ENCODE peak calls at places on chromosomes 1 and 21, in six cellular contexts. N, K, Q, X, A and J are unnamed samples.

GRCh38 chr1:184052750-184053149 is 1.2 kb downstream of the TSEN15 start:
- DNase-seq in N (no peak), X (no peak), Q (no peak), K (no peak), A (no peak), J (no peak)

GRCh38 chr1:30324251-30325084 is 398.9 kb downstream of the MATN1 start:
- DNase-seq in X (no peak), A (no peak), N (no peak), K (no peak), Q (no peak), J (no peak)

GRCh38 chr1:38029725-38030511 is 16.7 kb downstream of the POU3F1 start:
- DNase-seq in N (peak), K (peak), Q (no peak), A (no peak), X (no peak), J (no peak)

GRCh38 chr1:84206416-84206815 is 62.3 kb downstream of the PRKACB start:
- DNase-seq in A (no peak), X (no peak), N (no peak), K (no peak), Q (no peak), J (no peak)

GRCh38 chr1:45620588-45621500 is 3.0 kb downstream of the CCDC17 start:
- DNase-seq in K (peak), X (no peak), Q (no peak), N (no peak), A (no peak), J (peak)

GRCh38 chr1:100614570-100614969 is 76.6 kb downstream of the GPR88 start:
- DNase-seq in X (no peak), K (no peak), A (no peak), N (no peak), Q (no peak), J (no peak)

GRCh38 chr1:243730499-243731150 is 119.4 kb downstream of the AKT3 start:
- DNase-seq in A (no peak), X (no peak), Q (peak), K (no peak), N (peak), J (no peak)

GRCh38 chr1:87980494-87980893 is 651.8 kb downstream of the LMO4 start:
- DNase-seq in A (no peak), K (no peak), N (peak), X (no peak), Q (no peak), J (no peak)

GRCh38 chr1:180184041-180184440 is 29.4 kb downstream of the QSOX1 start:
- DNase-seq in X (no peak), N (no peak), Q (no peak), K (no peak), A (no peak), J (no peak)

GRCh38 chr1:173868266-173869107 is at the start of gene ZBTB37:
- DNase-seq in Q (peak), N (peak), X (peak), K (peak), A (peak), J (peak)

GRCh38 chr1:154353460-154353904 is 28.2 kb downstream of the ATP8B2 start:
- DNase-seq in A (peak), N (peak), Q (no peak), X (no peak), K (peak), J (no peak)

GRCh38 chr1:94772840-94773239 is 47.3 kb upstream of the SLC44A3 start:
- DNase-seq in Q (no peak), A (no peak), X (no peak), K (no peak), N (no peak), J (no peak)

GRCh38 chr1:174953657-174954435 is 45.9 kb upstream of the CACYBP start:
- DNase-seq in X (peak), N (peak), A (no peak), Q (no peak), K (no peak), J (no peak)

GRCh38 chr21:30336596-30336995 is 898 bp downstream of the KRTAP27-1 start:
- DNase-seq in N (no peak), K (no peak), A (no peak), X (no peak), Q (no peak), J (no peak)

GRCh38 chr1:201096977-201097856 is 15.0 kb downstream of the CACNA1S start:
- DNase-seq in A (no peak), Q (no peak), K (no peak), X (no peak), N (no peak), J (no peak)

GRCh38 chr1:8823295-8823664 is 5.8 kb upstream of the RERE start:
- DNase-seq in N (no peak), A (no peak), X (no peak), K (no peak), Q (no peak), J (no peak)

GRCh38 chr21:46254208-46254975 is 25.8 kb upstream of the LSS start:
- DNase-seq in K (peak), A (no peak), Q (no peak), N (no peak), X (no peak), J (no peak)

GRCh38 chr1:9145021-9145668 is 16.2 kb upstream of the GPR157 start:
- DNase-seq in Q (no peak), N (no peak), X (no peak), K (peak), A (no peak), J (no peak)

GRCh38 chr1:108925920-108926319 is 37.4 kb downstream of the CLCC1 start:
- DNase-seq in A (no peak), X (no peak), N (no peak), K (no peak), Q (no peak), J (no peak)

GRCh38 chr1:67749844-67750689 is 65.1 kb downstream of the GADD45A start:
- DNase-seq in Q (no peak), K (no peak), A (peak), X (no peak), N (peak), J (peak)

GRCh38 chr1:201171063-201172036 is 17.1 kb upstream of the TMEM9 start:
- DNase-seq in A (peak), K (peak), X (peak), N (peak), Q (no peak), J (peak)

GRCh38 chr1:204706838-204707509 is 21.4 kb upstream of the LRRN2 start:
- DNase-seq in X (no peak), K (no peak), A (peak), N (no peak), Q (no peak), J (peak)

GRCh38 chr1:81775510-81775909 is 25.2 kb upstream of the ADGRL2 start:
- DNase-seq in A (no peak), N (no peak), K (no peak), Q (no peak), X (no peak), J (no peak)

GRCh38 chr1:162023547-162024501 is at the start of gene OLFML2B:
- DNase-seq in N (peak), X (no peak), Q (no peak), A (peak), K (peak), J (peak)

GRCh38 chr1:82920418-82921248 is 1078.3 kb downstream of the TTLL7 start:
- DNase-seq in X (no peak), K (no peak), Q (no peak), A (no peak), N (no peak), J (no peak)

GRCh38 chr21:39137248-39138186 is 45.7 kb downstream of the PSMG1 start:
- DNase-seq in X (no peak), Q (no peak), N (no peak), A (peak), K (no peak), J (peak)

GRCh38 chr1:173405758-173406344 is 71.3 kb upstream of the PRDX6 start:
- DNase-seq in Q (no peak), N (no peak), X (no peak), K (no peak), A (no peak), J (no peak)

GRCh38 chr1:213138391-213138790 is 87.3 kb downstream of the RPS6KC1 start:
- DNase-seq in K (no peak), X (peak), N (no peak), A (no peak), Q (no peak), J (no peak)

GRCh38 chr1:925532-926421 is 2.1 kb downstream of the SAMD11 start:
- DNase-seq in X (no peak), N (no peak), Q (no peak), K (no peak), A (no peak), J (peak)

GRCh38 chr1:151892190-151892589 is 17.1 kb downstream of the THEM4 start:
- DNase-seq in Q (no peak), K (no peak), A (no peak), X (no peak), N (no peak), J (no peak)

GRCh38 chr21:35048183-35048601 is 910 bp downstream of the RUNX1 start:
- DNase-seq in Q (no peak), N (no peak), K (no peak), A (peak), X (no peak), J (no peak)

GRCh38 chr1:50424045-50424939 is 1.0 kb upstream of the DMRTA2 start:
- DNase-seq in A (peak), Q (no peak), N (no peak), X (no peak), K (peak), J (peak)

GRCh38 chr1:209748620-209749019 is 7.2 kb upstream of the TRAF3IP3 start:
- DNase-seq in A (no peak), N (no peak), K (no peak), X (no peak), Q (no peak), J (no peak)

GRCh38 chr1:181181792-181182585 is 93.5 kb downstream of the IER5 start:
- DNase-seq in K (no peak), Q (no peak), N (no peak), A (no peak), X (no peak), J (peak)